ENCODE peak calls at places on chromosome 3, in six cellular contexts. S, Y, T, A, J and L are unnamed samples.
A peak's percentile ranks its signal among the peaks of the same experiment; 100 is the strongest.

GRCh38 chr3:66496731-66497130 is 4.1 kb downstream of the LRIG1 start:
- DNase-seq in A (no peak), T (no peak), J (peak; percentile 55), S (no peak), Y (no peak), L (no peak)

GRCh38 chr3:123112232-123112631 is 45.4 kb downstream of the PDIA5 start:
- DNase-seq in S (no peak), T (no peak), A (no peak), Y (no peak), J (no peak), L (no peak)

GRCh38 chr3:100875239-100875638 is 118.0 kb downstream of the ABI3BP start:
- DNase-seq in T (no peak), S (peak; percentile 88), A (no peak), J (no peak), Y (peak; percentile 70), L (no peak)

GRCh38 chr3:18386274-18386673 is 38.9 kb downstream of the SATB1 start:
- DNase-seq in Y (no peak), A (no peak), S (no peak), J (no peak), T (no peak), L (no peak)

GRCh38 chr3:83968386-83968785 is 990.4 kb upstream of the CADM2 start:
- DNase-seq in T (no peak), A (no peak), Y (no peak), J (no peak), S (no peak), L (no peak)

GRCh38 chr3:173892547-173892946 is 495.0 kb downstream of the NLGN1 start:
- DNase-seq in T (no peak), S (no peak), J (no peak), Y (no peak), A (no peak), L (no peak)

GRCh38 chr3:38600551-38600950 is 48.9 kb downstream of the SCN5A start:
- DNase-seq in J (no peak), A (no peak), T (no peak), S (no peak), Y (no peak), L (no peak)

GRCh38 chr3:107133891-107134290 is 243.3 kb upstream of the CCDC54 start:
- DNase-seq in Y (peak; percentile 31), T (no peak), J (no peak), A (no peak), S (no peak), L (no peak)

GRCh38 chr3:104359546-104359945 is 1007.2 kb upstream of the ALCAM start:
- DNase-seq in T (no peak), A (no peak), Y (peak; percentile 74), S (peak; percentile 87), J (no peak), L (no peak)

GRCh38 chr3:128482857-128483656 is 9.9 kb downstream of the GATA2 start:
- DNase-seq in T (no peak), A (no peak), J (no peak), S (peak; percentile 84), Y (peak; percentile 70), L (no peak)

GRCh38 chr3:17039579-17039978 is 154.8 kb downstream of the PLCL2 start:
- DNase-seq in T (no peak), Y (peak; percentile 90), J (no peak), S (peak; percentile 92), A (no peak), L (no peak)

GRCh38 chr3:141981084-141981483 is 104.6 kb downstream of the ATP1B3 start:
- DNase-seq in T (no peak), S (no peak), A (no peak), J (no peak), Y (no peak), L (no peak)

GRCh38 chr3:137761099-137761562 is 3.0 kb upstream of the SOX14 start:
- DNase-seq in J (no peak), S (no peak), A (no peak), T (no peak), Y (no peak), L (no peak)

GRCh38 chr3:117399311-117400068 is 689.9 kb downstream of the TUSC7 start:
- DNase-seq in S (peak; percentile 82), J (no peak), Y (peak; percentile 60), T (no peak), A (no peak), L (no peak)

GRCh38 chr3:62248831-62249776 is 124.2 kb downstream of the FEZF2 start:
- DNase-seq in S (peak; percentile 2), A (no peak), T (no peak), Y (no peak), J (no peak), L (no peak)

GRCh38 chr3:115623414-115623868 is at the start of gene GAP43:
- DNase-seq in Y (peak; percentile 86), J (peak; percentile 1), A (no peak), S (peak; percentile 86), T (no peak), L (no peak)

GRCh38 chr3:136653628-136654027 is 98.5 kb downstream of the STAG1 start:
- DNase-seq in A (no peak), J (peak; percentile 2), Y (no peak), S (no peak), T (no peak), L (no peak)

GRCh38 chr3:180329187-180329586 is 272.8 kb upstream of the TTC14 start:
- DNase-seq in T (no peak), J (no peak), S (no peak), A (no peak), Y (no peak), L (no peak)

GRCh38 chr3:1406250-1406649 is 313.4 kb downstream of the CNTN6 start:
- DNase-seq in J (no peak), A (no peak), Y (no peak), T (no peak), S (no peak), L (no peak)

GRCh38 chr3:50612234-50612972 is 829 bp upstream of the CISH start:
- DNase-seq in J (no peak), S (no peak), A (no peak), Y (peak; percentile 34), T (no peak), L (peak; percentile 36)

GRCh38 chr3:50610181-50610971 is 1.2 kb downstream of the CISH start:
- DNase-seq in Y (peak; percentile 34), J (no peak), A (no peak), T (no peak), S (no peak), L (no peak)

GRCh38 chr3:50609743-50610085 is 1.9 kb downstream of the CISH start:
- DNase-seq in T (no peak), Y (no peak), J (no peak), S (no peak), A (no peak), L (no peak)

GRCh38 chr3:50611464-50612233 is at the start of gene CISH:
- DNase-seq in J (peak; percentile 94), T (peak; percentile 83), A (peak; percentile 89), S (peak; percentile 91), Y (peak; percentile 99), L (peak; percentile 90)

DNA sequence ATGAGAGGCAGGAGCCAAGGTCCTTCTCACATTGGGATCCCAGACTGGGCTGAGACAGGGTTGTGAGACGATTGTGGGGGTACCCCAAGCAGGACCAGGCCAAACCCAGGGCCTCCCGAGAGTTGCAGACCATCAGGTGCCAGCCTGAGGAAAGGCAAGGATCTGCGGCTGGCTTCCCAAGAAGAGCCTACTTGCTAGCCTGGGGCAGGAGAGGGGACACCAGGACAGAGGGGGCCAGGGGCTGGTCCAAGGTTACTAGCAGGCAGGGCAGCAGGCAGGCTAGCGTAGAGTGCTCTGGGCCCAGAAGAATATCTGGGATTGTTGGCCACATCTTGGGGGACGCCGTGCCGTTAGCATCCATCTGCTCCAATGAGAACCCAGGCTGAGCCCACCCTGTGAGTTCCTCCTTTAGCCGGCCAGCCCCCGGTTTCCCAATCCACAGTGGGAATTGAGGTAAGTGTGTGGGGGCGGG is 546 bp downstream of the CISH start:
- DNase-seq in S (no peak), J (no peak), A (no peak), T (no peak), Y (no peak), L (no peak)
- H3K27ac ChIP-seq in S (peak overlapping the region; percentile 79), J (peak overlapping the region; percentile 81), A (peak overlapping the region; percentile 97), T (peak overlapping the region; percentile 57), Y (peak overlapping the region; percentile 80), L (peak overlapping the region; percentile 93)

DNA sequence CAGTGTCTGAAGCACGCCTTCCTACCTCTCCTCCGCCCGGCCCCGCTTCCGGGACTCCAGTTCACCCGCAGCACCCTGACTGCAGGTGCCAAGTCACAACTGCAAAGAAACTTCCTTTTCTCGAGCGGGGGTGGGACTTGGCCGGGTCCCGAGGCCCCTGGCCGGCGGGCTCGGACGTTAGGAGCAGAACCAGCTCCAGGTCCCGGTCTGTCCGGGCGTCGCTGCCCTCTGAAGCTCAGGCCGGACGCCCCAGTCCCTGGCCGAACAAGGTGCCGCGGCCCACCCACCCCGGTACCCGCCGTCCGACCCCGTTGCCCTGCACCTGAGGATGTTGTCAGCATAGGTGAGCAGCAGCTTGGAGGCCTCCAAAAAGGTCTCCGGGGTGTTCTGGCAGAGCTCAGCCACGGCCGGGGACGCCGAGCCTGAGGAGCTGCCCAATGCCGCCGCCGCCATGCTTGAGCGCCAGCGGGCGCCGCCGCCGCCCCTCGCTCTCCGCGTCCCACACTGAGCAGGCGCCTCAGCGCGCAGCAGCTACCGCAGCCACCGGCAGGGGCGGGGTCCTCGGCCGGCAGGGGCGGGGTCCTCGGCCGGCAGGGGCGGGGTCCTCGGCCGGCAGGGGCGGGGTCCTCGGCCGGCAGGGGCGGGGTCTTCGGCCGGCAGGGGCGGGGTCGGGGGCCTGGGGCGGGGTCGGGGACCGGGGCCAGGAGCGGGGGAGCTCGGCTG is at the start of gene NGLY1:
- DNase-seq in A (peak; percentile 79), Y (peak; percentile 88), T (peak; percentile 81), S (peak; percentile 75), J (peak; percentile 87), L (peak; percentile 81)
- H3K4me1 ChIP-seq in A (peaks cover 33% of the 10 kb centered on the region), Y (peaks cover 11% of the 10 kb centered on the region), T (peaks cover 30% of the 10 kb centered on the region), S (peaks cover 2% of the 10 kb centered on the region), J (peaks cover 41% of the 10 kb centered on the region), L (peaks cover 19% of the 10 kb centered on the region)

GRCh38 chr3:126287171-126287535 is 70.1 kb downstream of the KLF15 start:
- DNase-seq in A (no peak), T (no peak), Y (no peak), J (no peak), S (no peak), L (no peak)
- H3K27ac ChIP-seq in A (no peak overlapping the region), T (no peak overlapping the region), Y (peak overlapping the region; percentile 72), J (no peak overlapping the region), S (peak overlapping the region; percentile 19), L (no peak overlapping the region)

GRCh38 chr3:45991341-45991740 is 4.3 kb downstream of the FYCO1 start:
- DNase-seq in J (no peak), T (no peak), S (no peak), Y (no peak), A (no peak), L (no peak)

GRCh38 chr3:45987368-45988099 is 8.1 kb downstream of the FYCO1 start:
- DNase-seq in S (peak; percentile 82), J (no peak), T (no peak), Y (peak; percentile 61), A (no peak), L (no peak)

GRCh38 chr3:45988100-45988761 is 7.4 kb downstream of the FYCO1 start:
- DNase-seq in Y (peak; percentile 39), J (no peak), A (no peak), S (no peak), T (no peak), L (no peak)

GRCh38 chr3:45986303-45986982 is 9.2 kb downstream of the FYCO1 start:
- DNase-seq in A (no peak), Y (peak; percentile 73), S (peak; percentile 87), T (no peak), J (no peak), L (no peak)

DNA sequence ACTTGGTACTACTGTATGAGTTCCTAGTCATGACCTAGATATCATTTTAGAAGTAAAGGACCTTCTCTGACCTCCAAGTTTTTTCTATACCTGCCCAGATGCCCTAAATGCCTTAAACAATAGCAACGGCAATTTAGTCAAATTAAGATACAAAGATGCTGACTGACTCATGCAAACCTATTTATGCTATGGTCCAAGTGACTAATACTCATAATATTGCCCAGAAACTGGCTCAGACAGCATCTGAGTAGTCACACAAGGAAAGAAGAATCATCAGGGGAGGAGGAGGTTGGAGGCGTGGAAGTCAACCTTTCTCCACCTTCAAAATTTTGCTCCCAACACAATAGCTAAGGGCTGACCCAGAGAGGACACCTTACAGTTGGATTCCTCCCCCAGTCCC is 6.8 kb downstream of the FYCO1 start:
- DNase-seq in S (peak; percentile 91), A (no peak), Y (peak; percentile 62), T (no peak), J (no peak), L (no peak)
- H3K4me1 ChIP-seq in S (peaks cover 54% of the 10 kb centered on the region), A (peaks cover 78% of the 10 kb centered on the region), Y (peaks cover 100% of the 10 kb centered on the region), T (peaks cover 27% of the 10 kb centered on the region), J (peaks cover 76% of the 10 kb centered on the region), L (peaks cover 13% of the 10 kb centered on the region)